ENCODE peak calls at places on chromosome 2, in six cellular contexts. A is astrocyte, G is HCT116, W is fibroblast of lung, O is hepatocyte, N is H9. F is an unnamed sample.

GRCh38 chr2:112154246-112155110 is 16.3 kb downstream of the FBLN7 start:
- DNase-seq in O (no peak), A (no peak), G (no peak), W (no peak), N (no peak), F (no peak)

GRCh38 chr2:149661844-149662243 is 74.3 kb upstream of the MMADHC start:
- DNase-seq in G (no peak), O (peak; percentile 32), W (peak; percentile 87), A (peak; percentile 79), N (no peak), F (peak; percentile 40)

GRCh38 chr2:224085246-224085645 is 46.2 kb upstream of the SERPINE2 start:
- DNase-seq in G (peak; percentile 56), O (no peak), A (peak; percentile 68), W (peak; percentile 78), N (no peak), F (peak; percentile 18)

GRCh38 chr2:218168635-218169462 is 2.1 kb upstream of the CXCR1 start:
- DNase-seq in O (peak; percentile 74), A (no peak), N (peak; percentile 82), W (peak; percentile 16), G (peak; percentile 37), F (no peak)

GRCh38 chr2:124283090-124283489 is 258.0 kb downstream of the CNTNAP5 start:
- DNase-seq in A (no peak), G (no peak), O (peak; percentile 42), W (peak; percentile 12), N (no peak), F (peak; percentile 41)

GRCh38 chr2:166067204-166067603 is 60.6 kb downstream of the SCN1A start:
- DNase-seq in O (no peak), A (no peak), G (no peak), W (no peak), N (no peak), F (no peak)

GRCh38 chr2:118833716-118834439 is 13.6 kb downstream of the EN1 start:
- DNase-seq in A (no peak), G (no peak), W (no peak), O (no peak), N (peak; percentile 50), F (no peak)

GRCh38 chr2:159035790-159036411 is 67.5 kb downstream of the TANC1 start:
- DNase-seq in A (peak; percentile 85), G (peak; percentile 62), N (peak; percentile 82), O (peak; percentile 83), W (peak; percentile 88), F (peak; percentile 62)

GRCh38 chr2:171485116-171485515 is 37.2 kb upstream of the CYBRD1 start:
- DNase-seq in A (no peak), N (no peak), G (no peak), O (no peak), W (peak; percentile 9), F (no peak)

GRCh38 chr2:72012886-72013574 is 134.6 kb downstream of the CYP26B1 start:
- DNase-seq in G (no peak), N (peak; percentile 29), O (peak; percentile 40), W (peak; percentile 20), A (no peak), F (no peak)

GRCh38 chr2:37020212-37020886 is 54.0 kb upstream of the STRN start:
- DNase-seq in W (peak; percentile 89), A (peak; percentile 85), O (peak; percentile 67), G (no peak), N (no peak), F (no peak)

GRCh38 chr2:62375051-62375450 is 130.9 kb downstream of the TMEM17 start:
- DNase-seq in A (no peak), W (no peak), G (no peak), N (no peak), O (no peak), F (no peak)

GRCh38 chr2:2653221-2653620 is 322.1 kb upstream of the MYT1L start:
- DNase-seq in G (no peak), W (no peak), N (no peak), O (no peak), A (no peak), F (no peak)

GRCh38 chr2:224098473-224098872 is 59.4 kb upstream of the SERPINE2 start:
- DNase-seq in W (no peak), A (no peak), G (no peak), O (no peak), N (no peak), F (no peak)

GRCh38 chr2:64727843-64728463 is 74.2 kb upstream of the SERTAD2 start:
- DNase-seq in O (no peak), A (no peak), N (peak; percentile 31), W (no peak), G (no peak), F (peak; percentile 13)

GRCh38 chr2:68833162-68833561 is 38.0 kb downstream of the BMP10 start:
- DNase-seq in A (no peak), N (no peak), O (no peak), G (no peak), W (no peak), F (no peak)

GRCh38 chr2:152924722-152925121 is 206.3 kb downstream of the ARL6IP6 start:
- DNase-seq in A (no peak), G (no peak), O (no peak), W (peak; percentile 1), N (no peak), F (no peak)

GRCh38 chr2:164495491-164496223 is 125.6 kb downstream of the GRB14 start:
- DNase-seq in A (peak; percentile 66), N (no peak), G (peak; percentile 23), W (peak; percentile 73), O (peak; percentile 42), F (peak; percentile 10)

GRCh38 chr2:231709636-231709980 is 1.3 kb downstream of the PTMA start:
- DNase-seq in G (no peak), O (peak; percentile 61), W (no peak), N (no peak), A (no peak), F (peak; percentile 47)

GRCh38 chr2:196252408-196253114 is 81.2 kb upstream of the STK17B start:
- DNase-seq in A (peak; percentile 80), O (no peak), G (no peak), N (no peak), W (peak; percentile 82), F (no peak)

GRCh38 chr2:109663721-109664120 is 49.6 kb downstream of the SOWAHC start:
- DNase-seq in W (peak; percentile 90), N (no peak), A (peak; percentile 87), O (no peak), G (no peak), F (no peak)

GRCh38 chr2:54673501-54673998 is 49.9 kb upstream of the EML6 start:
- DNase-seq in O (no peak), N (no peak), A (no peak), G (no peak), W (no peak), F (no peak)

GRCh38 chr2:238418196-238418998 is 8.3 kb upstream of the ASB1 start:
- DNase-seq in O (no peak), N (no peak), A (no peak), G (no peak), W (peak; percentile 42), F (no peak)

GRCh38 chr2:42959148-42959992 is 167.0 kb upstream of the HAAO start:
- DNase-seq in G (no peak), O (no peak), A (no peak), N (no peak), W (peak; percentile 56), F (no peak)

GRCh38 chr2:68645523-68645922 is 2.1 kb downstream of the PROKR1 start:
- DNase-seq in N (no peak), W (peak; percentile 15), O (no peak), A (peak; percentile 6), G (no peak), F (no peak)

GRCh38 chr2:144083211-144083610 is 436.7 kb downstream of the ZEB2 start:
- DNase-seq in W (peak; percentile 86), A (peak; percentile 80), G (no peak), O (no peak), N (no peak), F (no peak)

GRCh38 chr2:160932960-160933359 is 227.3 kb upstream of the TANK start:
- DNase-seq in A (no peak), W (no peak), O (peak; percentile 28), N (no peak), G (no peak), F (peak; percentile 5)

DNA sequence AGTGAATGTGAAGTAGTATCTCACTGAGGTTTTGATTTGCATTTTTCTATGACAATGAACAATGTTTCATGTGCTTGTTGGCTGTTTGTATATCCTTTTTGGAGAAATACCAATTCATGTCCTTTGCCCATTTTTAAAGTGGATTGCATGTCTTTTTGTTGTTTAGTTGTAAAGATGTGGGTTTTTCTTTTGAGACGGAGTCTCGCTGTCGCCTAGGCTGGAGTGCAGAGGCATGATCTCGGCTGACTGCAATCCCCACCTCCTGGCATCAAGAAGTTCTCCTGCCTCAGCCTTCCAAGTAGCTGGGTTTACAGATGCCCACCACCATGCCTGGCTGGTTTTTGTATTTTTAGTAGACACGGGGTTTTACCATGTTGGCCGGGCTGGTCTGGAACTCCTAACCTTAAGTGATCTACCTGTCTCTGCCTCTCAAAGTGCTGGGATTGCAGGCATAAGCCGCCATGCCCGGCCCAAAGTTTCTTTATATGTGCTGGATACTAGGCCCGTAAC is 236.7 kb downstream of the MYCN start:
- DNase-seq in G (no peak), W (no peak), O (no peak), A (no peak), N (no peak), F (no peak)
- H3K9me3 ChIP-seq in G (no peaks in the 10 kb centered on the region), W (no peaks in the 10 kb centered on the region), O (no peaks in the 10 kb centered on the region), A (no peaks in the 10 kb centered on the region), N (no peaks in the 10 kb centered on the region), F (no peaks in the 10 kb centered on the region)

GRCh38 chr2:40844353-40845277 is 392.7 kb upstream of the SLC8A1 start:
- DNase-seq in O (peak; percentile 45), W (no peak), N (peak; percentile 49), G (no peak), A (no peak), F (peak; percentile 61)
- H3K4me2 ChIP-seq in O (no peak overlapping the region), W (no peak overlapping the region), N (no peak overlapping the region), G (no peak overlapping the region), A (no peak overlapping the region), F (peak overlapping the region; percentile 25)

GRCh38 chr2:235170536-235171510 is 219.0 kb downstream of the SH3BP4 start:
- DNase-seq in A (peak; percentile 42), N (peak; percentile 63), W (peak; percentile 54), G (peak; percentile 56), O (peak; percentile 58), F (peak; percentile 89)
- TF ChIP-seq CTCF in A (peak; percentile 32), N (peak; percentile 30), W (peak; percentile 38), G (no peak), O (peak; percentile 25), F (peak; percentile 48)

GRCh38 chr2:45541450-45541849 is 69.6 kb downstream of the SRBD1 start:
- DNase-seq in N (no peak), O (no peak), G (no peak), A (no peak), W (no peak), F (no peak)

GRCh38 chr2:45543257-45543656 is 67.8 kb downstream of the SRBD1 start:
- DNase-seq in A (no peak), O (no peak), N (no peak), G (no peak), W (no peak), F (no peak)

GRCh38 chr2:45540942-45541341 is 70.1 kb downstream of the SRBD1 start:
- DNase-seq in W (no peak), N (no peak), O (no peak), G (no peak), A (no peak), F (no peak)

GRCh38 chr2:45542013-45542412 is 69.1 kb downstream of the SRBD1 start:
- DNase-seq in O (no peak), N (no peak), A (no peak), G (no peak), W (no peak), F (no peak)
- H3K9me3 ChIP-seq in O (no peaks in the 10 kb centered on the region), N (peaks cover 15% of the 10 kb centered on the region), A (peaks cover 13% of the 10 kb centered on the region), G (no peaks in the 10 kb centered on the region), W (no peaks in the 10 kb centered on the region), F (peaks cover 4% of the 10 kb centered on the region)